ENCODE peak calls at places on chromosomes 11 and 22, in five cellular contexts. G is HepG2, N is A549, J is IMR-90, E is H1. T is an unnamed sample.

GRCh38 chr11:15911377-15912044 is 444.8 kb downstream of the SOX6 start:
- DNase-seq in G (no peak), J (peak; percentile 74), N (peak; percentile 19), E (no peak), T (no peak)

GRCh38 chr11:7569044-7569443 is 55.2 kb downstream of the PPFIBP2 start:
- DNase-seq in E (no peak), N (no peak), J (no peak), G (no peak), T (no peak)

GRCh38 chr11:86360775-86361395 is 13.8 kb upstream of the CCDC81 start:
- DNase-seq in G (peak; percentile 6), J (peak; percentile 73), N (peak; percentile 61), E (no peak), T (no peak)

GRCh38 chr11:113113801-113114451 is 152.7 kb downstream of the NCAM1 start:
- DNase-seq in J (no peak), N (no peak), G (no peak), E (no peak), T (no peak)

GRCh38 chr11:74465291-74465708 is 2.0 kb downstream of the KCNE3 start:
- DNase-seq in N (peak; percentile 36), J (no peak), G (peak; percentile 68), E (no peak), T (no peak)

GRCh38 chr22:29032014-29032475 is 29.6 kb downstream of the C22orf31 start:
- DNase-seq in G (peak; percentile 78), J (no peak), N (no peak), E (no peak), T (no peak)

GRCh38 chr11:36019722-36020121 is 75.9 kb downstream of the LDLRAD3 start:
- DNase-seq in N (no peak), G (no peak), E (no peak), J (no peak), T (no peak)

GRCh38 chr11:126072141-126072741 is 9.6 kb upstream of the CDON start:
- DNase-seq in J (no peak), N (no peak), G (peak; percentile 70), E (no peak), T (no peak)

GRCh38 chr22:37016134-37016910 is 2.9 kb downstream of the TST start:
- DNase-seq in N (no peak), J (no peak), E (no peak), G (no peak), T (no peak)

GRCh38 chr11:62004473-62004872 is 37.0 kb upstream of the FTH1 start:
- DNase-seq in J (peak; percentile 82), G (no peak), N (no peak), E (no peak), T (no peak)

GRCh38 chr11:112280268-112281126 is 19.8 kb upstream of the PLET1 start:
- DNase-seq in G (peak; percentile 72), J (peak; percentile 83), E (peak; percentile 69), N (peak; percentile 79), T (peak; percentile 50)

GRCh38 chr22:25405854-25406509 is 158.5 kb upstream of the GRK3 start:
- DNase-seq in N (no peak), G (no peak), E (no peak), J (no peak), T (no peak)

DNA sequence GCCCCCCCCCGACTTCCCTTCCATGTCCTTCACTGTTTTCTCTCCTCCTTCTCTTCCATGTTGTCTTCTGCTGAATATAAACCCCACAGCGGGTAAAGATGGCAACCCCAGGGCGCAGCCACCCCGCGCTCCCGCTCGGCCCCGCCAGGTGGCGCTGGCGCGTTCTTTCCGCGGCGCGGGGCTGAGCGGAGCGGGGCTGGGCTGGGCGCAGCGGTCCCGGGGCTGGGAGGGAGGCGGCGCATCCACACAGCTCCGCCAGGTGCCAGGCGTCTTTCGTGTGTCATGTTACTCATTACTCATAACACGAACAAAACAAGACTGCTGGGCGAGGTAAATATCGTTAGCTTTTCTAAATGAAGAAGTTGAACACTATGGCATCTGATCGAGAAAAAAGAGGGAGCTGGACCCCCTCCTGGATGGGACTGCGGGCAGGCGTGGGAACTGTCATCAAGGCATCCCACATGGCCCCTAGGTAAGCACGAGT is 321.2 kb downstream of the NTM start:
- DNase-seq in G (no peak), J (peak; percentile 11), N (no peak), E (peak; percentile 94), T (peak; percentile 72)
- TF ChIP-seq USF2 in G (no peak), J (no peak), N (no peak), E (no peak), T (no peak)

GRCh38 chr22:48346911-48347310 is 1480.8 kb downstream of the BRD1 start:
- DNase-seq in N (no peak), J (no peak), G (no peak), E (no peak), T (no peak)

GRCh38 chr22:48346311-48346710 is 1481.4 kb downstream of the BRD1 start:
- DNase-seq in N (no peak), E (no peak), G (no peak), J (no peak), T (no peak)

GRCh38 chr22:48347311-48347710 is 1480.4 kb downstream of the BRD1 start:
- DNase-seq in N (no peak), J (no peak), E (no peak), G (no peak), T (no peak)

GRCh38 chr22:48343461-48343860 is 1484.2 kb downstream of the BRD1 start:
- DNase-seq in E (no peak), J (no peak), N (no peak), G (no peak), T (no peak)

GRCh38 chr22:48345631-48346030 is 1482.0 kb downstream of the BRD1 start:
- DNase-seq in E (no peak), J (no peak), N (no peak), G (no peak), T (no peak)
- TF ChIP-seq USF2 in E (no peak), J (no peak), N (no peak), G (no peak), T (no peak)

GRCh38 chr11:128701086-128701485 is 7.2 kb downstream of the FLI1 start:
- DNase-seq in E (no peak), J (peak; percentile 74), N (no peak), G (no peak), T (no peak)
- TF ChIP-seq USF2 in E (no peak), J (no peak), N (no peak), G (no peak), T (no peak)

DNA sequence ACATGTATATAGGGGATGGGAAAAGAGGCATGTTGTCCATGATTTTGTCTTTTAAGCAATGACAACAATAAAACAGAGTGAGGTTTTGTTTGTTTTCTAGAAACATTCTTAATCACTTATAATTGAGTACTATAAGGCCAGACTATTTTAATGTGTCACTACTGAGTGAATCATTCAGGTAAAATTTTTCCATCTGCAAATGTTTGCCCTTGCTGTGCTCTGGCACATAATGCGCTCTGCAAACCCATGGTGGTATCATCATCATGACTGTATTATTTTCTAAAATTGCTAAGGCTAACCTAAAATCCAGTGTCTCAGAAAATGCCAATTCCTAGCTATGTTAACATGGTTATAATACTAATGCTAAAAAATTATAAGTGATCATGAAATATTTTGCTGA is 261.2 kb downstream of the CADM1 start:
- DNase-seq in N (no peak), J (no peak), G (no peak), E (no peak), T (no peak)
- TF ChIP-seq USF2 in N (no peak), J (no peak), G (no peak), E (no peak), T (no peak)

GRCh38 chr11:17063171-17064002 is 14.1 kb downstream of the RPS13 start:
- DNase-seq in E (peak; percentile 93), J (peak; percentile 27), G (peak; percentile 54), N (peak; percentile 57), T (peak; percentile 88)
- TF ChIP-seq USF2 in E (no peak), J (no peak), G (no peak), N (no peak), T (no peak)

GRCh38 chr11:87859583-87859982 is 315.7 kb downstream of the RAB38 start:
- DNase-seq in J (no peak), G (no peak), E (no peak), N (no peak), T (no peak)
- TF ChIP-seq USF2 in J (no peak), G (no peak), E (no peak), N (no peak), T (no peak)

GRCh38 chr22:42101186-42101585 is 10.6 kb upstream of the NDUFA6 start:
- DNase-seq in E (no peak), J (no peak), N (no peak), G (no peak), T (no peak)
- TF ChIP-seq USF2 in E (no peak), J (no peak), N (no peak), G (no peak), T (no peak)

T was measured in WTC11.